ENCODE peak calls at places on chromosomes 12 and 14, in six cellular contexts. C is CD4-positive, alpha-beta T cell; R is activated T-cell treated with anti-CD3 and anti-CD28 coated beads, Interleukin-2, amount 50 U/mL, for 4 hours; P is naive B cell; S is lower lobe of right lung; W is Panc1. B is an unnamed sample.
A peak's percentile ranks its signal among the peaks of the same experiment; 100 is the strongest.

GRCh38 chr12:127562781-127563180 is 704.2 kb upstream of the TMEM132C start:
- ATAC-seq in C (no peak), R (no peak), W (no peak), P (no peak), S (no peak), B (no peak)

GRCh38 chr12:70830221-70831061 is 90.1 kb downstream of the PTPRR start:
- ATAC-seq in C (no peak), R (no peak), P (no peak), S (no peak), W (no peak), B (no peak)

GRCh38 chr12:15199886-15200285 is 21.3 kb downstream of the RERG start:
- ATAC-seq in W (no peak), P (no peak), R (no peak), S (no peak), C (no peak), B (no peak)

GRCh38 chr14:104206281-104206904 is 68.0 kb downstream of the KIF26A start:
- ATAC-seq in C (no peak), W (no peak), R (no peak), S (no peak), P (no peak), B (no peak)

GRCh38 chr14:54688229-54688628 is 121.3 kb downstream of the SAMD4A start:
- ATAC-seq in C (no peak), P (no peak), S (no peak), R (peak; percentile 32), W (no peak), B (no peak)

GRCh38 chr14:68368850-68369249 is 424.0 kb downstream of the ZFP36L1 start:
- ATAC-seq in R (peak; percentile 23), W (no peak), C (peak; percentile 88), S (no peak), P (peak; percentile 81), B (peak; percentile 88)

GRCh38 chr12:62776997-62777396 is 158.0 kb downstream of the PPM1H start:
- ATAC-seq in S (no peak), R (no peak), W (no peak), C (no peak), P (no peak), B (no peak)

GRCh38 chr12:13146539-13146938 is 43.1 kb upstream of the GSG1 start:
- ATAC-seq in W (no peak), R (no peak), P (no peak), C (no peak), S (peak; percentile 86), B (no peak)

GRCh38 chr12:113145720-113146551 is 3.6 kb upstream of the CFAP73 start:
- ATAC-seq in C (no peak), P (no peak), S (no peak), W (no peak), R (no peak), B (no peak)

GRCh38 chr14:95211721-95212504 is 54.6 kb upstream of the DICER1 start:
- ATAC-seq in W (no peak), C (no peak), S (no peak), P (no peak), R (no peak), B (no peak)

GRCh38 chr12:52244615-52244994 is 11.6 kb downstream of the KRT7 start:
- ATAC-seq in W (peak; percentile 39), C (no peak), S (no peak), R (no peak), P (no peak), B (peak; percentile 1)

GRCh38 chr12:117968826-117969659 is at the start of gene KSR2:
- ATAC-seq in S (peak; percentile 97), R (peak; percentile 89), C (peak; percentile 83), W (peak; percentile 89), P (peak; percentile 50), B (peak; percentile 72)

GRCh38 chr12:96205909-96206308 is 11.7 kb downstream of the ELK3 start:
- ATAC-seq in R (no peak), W (no peak), C (peak; percentile 64), P (no peak), S (no peak), B (no peak)

GRCh38 chr14:97995038-97995437 is 1197.9 kb downstream of the VRK1 start:
- ATAC-seq in R (no peak), C (no peak), S (no peak), P (no peak), W (no peak), B (no peak)

GRCh38 chr12:130013771-130014484 is 110.1 kb upstream of the TMEM132D start:
- ATAC-seq in P (no peak), R (peak; percentile 69), W (peak; percentile 91), C (no peak), S (peak; percentile 80), B (peak; percentile 27)

B was measured in stimulated activated memory B cell treated with anti-CD40 and anti-IgM and Interleukin-4, amounts not matched to agents 10 μg/mL and 1 μg/mL and 100 μg/mL, for 72 hours.